ENCODE peak calls at places on chromosomes 1 and 21, in eight cellular contexts. One of them, this sample, is unnamed.

GRCh38 chr21:42683371-42684108 is 30.1 kb downstream of the PDE9A start:
- DNase-seq in BJ: no peak
- DNase-seq in BE2C: no peak
- DNase-seq in brain microvascular endothelial cell: no peak
- DNase-seq in psoas muscle: no peak
- DNase-seq in body of pancreas: no peak
- DNase-seq in OCI-LY7: no peak
- DNase-seq in foreskin fibroblast: no peak
- DNase-seq in this sample: no peak

GRCh38 chr1:99139876-99140275 is 124.4 kb upstream of the PLPPR4 start:
- DNase-seq in BJ: no peak
- DNase-seq in BE2C: no peak
- DNase-seq in brain microvascular endothelial cell: no peak
- DNase-seq in psoas muscle: no peak
- DNase-seq in body of pancreas: no peak
- DNase-seq in OCI-LY7: no peak
- DNase-seq in foreskin fibroblast: no peak
- DNase-seq in this sample: no peak

GRCh38 chr1:5734414-5734813 is 257.8 kb downstream of the NPHP4 start:
- DNase-seq in BJ: no peak
- DNase-seq in BE2C: no peak
- DNase-seq in brain microvascular endothelial cell: no peak
- DNase-seq in psoas muscle: no peak
- DNase-seq in body of pancreas: no peak
- DNase-seq in OCI-LY7: no peak
- DNase-seq in foreskin fibroblast: no peak
- DNase-seq in this sample: no peak

GRCh38 chr1:3799976-3800685 is 3.8 kb upstream of the LRRC47 start:
- DNase-seq in BJ: no peak
- DNase-seq in BE2C: no peak
- DNase-seq in brain microvascular endothelial cell: no peak
- DNase-seq in psoas muscle: no peak
- DNase-seq in body of pancreas: no peak
- DNase-seq in OCI-LY7: no peak
- DNase-seq in foreskin fibroblast: no peak
- DNase-seq in this sample: peak; percentile 82

GRCh38 chr1:67404212-67404620 is 26.0 kb downstream of the SERBP1 start:
- DNase-seq in BJ: no peak
- DNase-seq in BE2C: no peak
- DNase-seq in brain microvascular endothelial cell: peak; percentile 70
- DNase-seq in psoas muscle: no peak
- DNase-seq in body of pancreas: no peak
- DNase-seq in OCI-LY7: no peak
- DNase-seq in foreskin fibroblast: no peak
- DNase-seq in this sample: no peak

GRCh38 chr21:39641827-39642450 is 29.2 kb downstream of the B3GALT5 start:
- DNase-seq in BJ: no peak
- DNase-seq in BE2C: no peak
- DNase-seq in brain microvascular endothelial cell: no peak
- DNase-seq in psoas muscle: no peak
- DNase-seq in body of pancreas: no peak
- DNase-seq in OCI-LY7: no peak
- DNase-seq in foreskin fibroblast: no peak
- DNase-seq in this sample: no peak

GRCh38 chr1:171427852-171428471 is 57.4 kb upstream of the PRRC2C start:
- DNase-seq in BJ: no peak
- DNase-seq in BE2C: no peak
- DNase-seq in brain microvascular endothelial cell: no peak
- DNase-seq in psoas muscle: no peak
- DNase-seq in body of pancreas: no peak
- DNase-seq in OCI-LY7: no peak
- DNase-seq in foreskin fibroblast: no peak
- DNase-seq in this sample: no peak

GRCh38 chr1:2595261-2595811 is 8.8 kb downstream of the PRXL2B start:
- DNase-seq in BJ: no peak
- DNase-seq in BE2C: no peak
- DNase-seq in brain microvascular endothelial cell: no peak
- DNase-seq in psoas muscle: no peak
- DNase-seq in body of pancreas: no peak
- DNase-seq in OCI-LY7: no peak
- DNase-seq in foreskin fibroblast: no peak
- DNase-seq in this sample: no peak

GRCh38 chr1:112954945-112955677 is 885 bp downstream of the SLC16A1 start:
- DNase-seq in BJ: peak; percentile 10
- DNase-seq in BE2C: peak; percentile 81
- DNase-seq in brain microvascular endothelial cell: peak; percentile 54
- DNase-seq in psoas muscle: peak; percentile 63
- DNase-seq in body of pancreas: peak; percentile 2
- DNase-seq in OCI-LY7: peak; percentile 79
- DNase-seq in foreskin fibroblast: peak; percentile 49
- DNase-seq in this sample: peak; percentile 69

GRCh38 chr1:177138347-177138746 is 26.2 kb downstream of the ASTN1 start:
- DNase-seq in BJ: no peak
- DNase-seq in BE2C: no peak
- DNase-seq in brain microvascular endothelial cell: no peak
- DNase-seq in psoas muscle: no peak
- DNase-seq in body of pancreas: no peak
- DNase-seq in OCI-LY7: no peak
- DNase-seq in foreskin fibroblast: no peak
- DNase-seq in this sample: no peak

GRCh38 chr1:45375104-45376090 is 35.2 kb upstream of the MUTYH start:
- DNase-seq in BJ: peak; percentile 12
- DNase-seq in BE2C: no peak
- DNase-seq in brain microvascular endothelial cell: no peak
- DNase-seq in psoas muscle: no peak
- DNase-seq in body of pancreas: no peak
- DNase-seq in OCI-LY7: peak; percentile 23
- DNase-seq in foreskin fibroblast: no peak
- DNase-seq in this sample: no peak

GRCh38 chr1:2907051-2907450 is 105.6 kb upstream of the TTC34 start:
- DNase-seq in BJ: no peak
- DNase-seq in BE2C: no peak
- DNase-seq in brain microvascular endothelial cell: no peak
- DNase-seq in psoas muscle: no peak
- DNase-seq in body of pancreas: no peak
- DNase-seq in OCI-LY7: no peak
- DNase-seq in foreskin fibroblast: no peak
- DNase-seq in this sample: no peak

GRCh38 chr1:145977016-145977415 is 12.5 kb downstream of the POLR3GL start:
- DNase-seq in BJ: no peak
- DNase-seq in BE2C: no peak
- DNase-seq in brain microvascular endothelial cell: no peak
- DNase-seq in psoas muscle: no peak
- DNase-seq in body of pancreas: no peak
- DNase-seq in OCI-LY7: no peak
- DNase-seq in foreskin fibroblast: no peak
- DNase-seq in this sample: no peak

GRCh38 chr21:44834231-44834950 is 16.5 kb upstream of the SUMO3 start:
- DNase-seq in BJ: no peak
- DNase-seq in BE2C: no peak
- DNase-seq in brain microvascular endothelial cell: no peak
- DNase-seq in psoas muscle: no peak
- DNase-seq in body of pancreas: no peak
- DNase-seq in OCI-LY7: no peak
- DNase-seq in foreskin fibroblast: no peak
- DNase-seq in this sample: no peak

GRCh38 chr1:204073837-204074273 is 940 bp downstream of the SOX13 start:
- DNase-seq in BJ: no peak
- DNase-seq in BE2C: no peak
- DNase-seq in brain microvascular endothelial cell: no peak
- DNase-seq in psoas muscle: no peak
- DNase-seq in body of pancreas: peak; percentile 32
- DNase-seq in OCI-LY7: no peak
- DNase-seq in foreskin fibroblast: no peak
- DNase-seq in this sample: no peak

GRCh38 chr1:111199881-111200801 is at the start of gene DENND2D:
- DNase-seq in BJ: no peak
- DNase-seq in BE2C: no peak
- DNase-seq in brain microvascular endothelial cell: no peak
- DNase-seq in psoas muscle: peak; percentile 32
- DNase-seq in body of pancreas: peak; percentile 85
- DNase-seq in OCI-LY7: no peak
- DNase-seq in foreskin fibroblast: no peak
- DNase-seq in this sample: no peak

GRCh38 chr21:32524010-32524719 is 61.2 kb downstream of the TCP10L start:
- DNase-seq in BJ: peak; percentile 80
- DNase-seq in BE2C: no peak
- DNase-seq in brain microvascular endothelial cell: peak; percentile 64
- DNase-seq in psoas muscle: peak; percentile 35
- DNase-seq in body of pancreas: no peak
- DNase-seq in OCI-LY7: no peak
- DNase-seq in foreskin fibroblast: peak; percentile 79
- DNase-seq in this sample: no peak

GRCh38 chr1:233061265-233061664 is 110.9 kb downstream of the NTPCR start:
- DNase-seq in BJ: no peak
- DNase-seq in BE2C: no peak
- DNase-seq in brain microvascular endothelial cell: no peak
- DNase-seq in psoas muscle: no peak
- DNase-seq in body of pancreas: no peak
- DNase-seq in OCI-LY7: no peak
- DNase-seq in foreskin fibroblast: no peak
- DNase-seq in this sample: no peak

GRCh38 chr1:205443585-205444299 is 12.1 kb downstream of the BLACAT1 start:
- DNase-seq in BJ: no peak
- DNase-seq in BE2C: no peak
- DNase-seq in brain microvascular endothelial cell: no peak
- DNase-seq in psoas muscle: no peak
- DNase-seq in body of pancreas: no peak
- DNase-seq in OCI-LY7: no peak
- DNase-seq in foreskin fibroblast: no peak
- DNase-seq in this sample: no peak

GRCh38 chr1:1761504-1762376 is 16.5 kb downstream of the NADK start:
- DNase-seq in BJ: no peak
- DNase-seq in BE2C: no peak
- DNase-seq in brain microvascular endothelial cell: no peak
- DNase-seq in psoas muscle: no peak
- DNase-seq in body of pancreas: no peak
- DNase-seq in OCI-LY7: no peak
- DNase-seq in foreskin fibroblast: no peak
- DNase-seq in this sample: no peak

GRCh38 chr1:206631085-206631509 is 4.2 kb upstream of the DYRK3 start:
- DNase-seq in BJ: no peak
- DNase-seq in BE2C: peak; percentile 81
- DNase-seq in brain microvascular endothelial cell: peak; percentile 80
- DNase-seq in psoas muscle: peak; percentile 36
- DNase-seq in body of pancreas: peak; percentile 81
- DNase-seq in OCI-LY7: peak; percentile 92
- DNase-seq in foreskin fibroblast: peak; percentile 66
- DNase-seq in this sample: peak; percentile 58

DNA sequence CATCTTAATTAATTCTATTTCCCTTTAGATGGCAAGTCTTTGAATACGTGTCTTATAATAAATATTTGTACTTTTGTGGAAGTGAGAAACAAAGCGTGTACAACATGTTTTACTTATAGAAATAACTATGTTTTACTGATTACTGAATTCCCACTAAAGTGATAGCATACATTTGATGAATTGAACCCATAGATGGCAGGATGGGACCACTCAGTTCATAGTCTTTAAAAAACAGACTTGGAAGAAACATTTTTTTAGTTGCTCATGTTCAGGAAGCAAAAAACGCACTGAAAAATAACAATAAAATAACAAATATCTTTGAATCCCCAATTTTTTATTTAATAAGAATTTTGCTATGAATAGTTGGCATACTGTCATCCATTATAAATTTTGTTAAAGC is 507.1 kb upstream of the ZRANB2 start:
- DNase-seq in BJ: peak; percentile 7
- DNase-seq in BE2C: peak; percentile 10
- DNase-seq in brain microvascular endothelial cell: no peak
- DNase-seq in psoas muscle: no peak
- DNase-seq in body of pancreas: no peak
- DNase-seq in OCI-LY7: no peak
- DNase-seq in foreskin fibroblast: peak; percentile 18
- DNase-seq in this sample: no peak
- TF ChIP-seq CTCF in BJ: peak; percentile 46
- TF ChIP-seq CTCF in BE2C: peak; percentile 32
- TF ChIP-seq CTCF in brain microvascular endothelial cell: peak; percentile 8
- TF ChIP-seq CTCF in psoas muscle: no peak
- TF ChIP-seq CTCF in body of pancreas: no peak
- TF ChIP-seq CTCF in OCI-LY7: peak; percentile 24
- TF ChIP-seq CTCF in foreskin fibroblast: peak; percentile 36
- TF ChIP-seq CTCF in this sample: no peak

DNA sequence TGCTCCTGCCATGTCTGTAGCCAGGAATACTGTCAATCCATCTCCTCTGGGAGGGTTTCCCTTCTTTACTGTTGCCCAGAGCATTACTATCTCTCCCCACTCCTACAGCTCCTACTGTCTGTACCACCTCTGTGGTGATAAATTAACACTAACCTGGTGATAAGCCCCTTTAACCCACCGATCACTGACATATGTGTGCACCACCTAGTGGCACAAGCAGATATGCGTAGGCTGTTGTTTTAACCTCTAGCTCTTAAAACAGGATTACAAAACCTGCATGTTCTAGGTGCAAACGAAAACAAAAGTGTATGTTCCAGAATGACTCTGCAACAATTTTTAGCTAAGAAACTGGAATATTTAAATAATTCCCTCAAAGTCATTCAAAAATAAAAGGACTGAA is 93.9 kb upstream of the BEND5 start:
- DNase-seq in BJ: no peak
- DNase-seq in BE2C: peak; percentile 13
- DNase-seq in brain microvascular endothelial cell: no peak
- DNase-seq in psoas muscle: no peak
- DNase-seq in body of pancreas: no peak
- DNase-seq in OCI-LY7: peak; percentile 50
- DNase-seq in foreskin fibroblast: no peak
- DNase-seq in this sample: no peak
- TF ChIP-seq CTCF in BJ: peak; percentile 48
- TF ChIP-seq CTCF in BE2C: peak; percentile 67
- TF ChIP-seq CTCF in brain microvascular endothelial cell: peak; percentile 59
- TF ChIP-seq CTCF in psoas muscle: peak; percentile 24
- TF ChIP-seq CTCF in body of pancreas: no peak
- TF ChIP-seq CTCF in OCI-LY7: peak; percentile 85
- TF ChIP-seq CTCF in foreskin fibroblast: peak; percentile 37
- TF ChIP-seq CTCF in this sample: peak; percentile 75

DNA sequence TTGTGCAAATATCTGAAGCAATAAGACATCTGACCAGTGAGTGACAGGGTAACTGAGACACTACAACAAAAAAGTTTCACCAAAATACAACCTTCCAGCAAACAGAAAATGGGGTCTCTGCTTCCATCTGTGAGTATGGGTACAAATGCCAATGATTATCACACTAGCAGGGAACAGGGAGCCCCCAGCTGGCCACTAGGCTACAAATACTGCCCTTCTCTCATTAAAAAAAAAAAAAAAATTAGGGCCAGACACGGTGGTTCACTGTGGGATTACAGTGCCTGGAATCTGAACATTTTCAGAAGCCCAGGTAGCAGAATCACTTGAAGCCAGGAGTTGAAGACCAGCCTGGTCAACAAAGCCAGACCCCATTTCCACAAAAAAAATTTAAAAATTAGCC is 48.4 kb upstream of the EDARADD start:
- DNase-seq in BJ: no peak
- DNase-seq in BE2C: no peak
- DNase-seq in brain microvascular endothelial cell: peak; percentile 4
- DNase-seq in psoas muscle: no peak
- DNase-seq in body of pancreas: peak; percentile 48
- DNase-seq in OCI-LY7: peak; percentile 20
- DNase-seq in foreskin fibroblast: no peak
- DNase-seq in this sample: no peak
- TF ChIP-seq CTCF in BJ: no peak
- TF ChIP-seq CTCF in BE2C: no peak
- TF ChIP-seq CTCF in brain microvascular endothelial cell: peak; percentile 47
- TF ChIP-seq CTCF in psoas muscle: no peak
- TF ChIP-seq CTCF in body of pancreas: no peak
- TF ChIP-seq CTCF in OCI-LY7: peak; percentile 56
- TF ChIP-seq CTCF in foreskin fibroblast: no peak
- TF ChIP-seq CTCF in this sample: no peak

GRCh38 chr1:42477775-42478174 is 14.7 kb downstream of the CCDC30 start:
- DNase-seq in BJ: no peak
- DNase-seq in BE2C: no peak
- DNase-seq in brain microvascular endothelial cell: no peak
- DNase-seq in psoas muscle: no peak
- DNase-seq in body of pancreas: no peak
- DNase-seq in OCI-LY7: no peak
- DNase-seq in foreskin fibroblast: no peak
- DNase-seq in this sample: no peak
- TF ChIP-seq CTCF in BJ: no peak
- TF ChIP-seq CTCF in BE2C: no peak
- TF ChIP-seq CTCF in brain microvascular endothelial cell: no peak
- TF ChIP-seq CTCF in psoas muscle: no peak
- TF ChIP-seq CTCF in body of pancreas: no peak
- TF ChIP-seq CTCF in OCI-LY7: no peak
- TF ChIP-seq CTCF in foreskin fibroblast: no peak
- TF ChIP-seq CTCF in this sample: no peak

This sample was measured in glutamatergic neuron.